ENCODE peak calls at places on chromosome 16, in ten cellular contexts. X is colonic mucosa, R is hepatocyte, U is IMR-90, S is HepG2, F is heart right ventricle, N is sigmoid colon, H is testis, C is cardiac muscle cell, G is psoas muscle. W is an unnamed sample. For H3K27me3, the result is how much of the 10 kb centered on the place peaks cover.

GRCh38 chr16:57993452-57993851 is 7.0 kb downstream of the ZNF319 start:
- DNase-seq in X (no peak), R (no peak), U (no peak), S (no peak), F (no peak), N (no peak), H (no peak), C (no peak), G (no peak), W (no peak)

GRCh38 chr16:73143681-73144370 is 95.9 kb upstream of the ZFHX3 start:
- DNase-seq in X (no peak), R (no peak), U (no peak), S (no peak), F (no peak), N (no peak), H (no peak), C (peak), G (no peak), W (no peak)

GRCh38 chr16:27890006-27890405 is 173.5 kb downstream of the GSG1L start:
- DNase-seq in X (no peak), R (no peak), U (no peak), S (no peak), F (no peak), N (no peak), H (no peak), C (no peak), G (no peak), W (no peak)

GRCh38 chr16:23435500-23435899 is 17.5 kb downstream of the COG7 start:
- DNase-seq in X (peak), R (peak), U (peak), S (peak), F (peak), N (peak), H (peak), C (peak), G (peak), W (no peak)

GRCh38 chr16:88759245-88759975 is 25.6 kb downstream of the PIEZO1 start:
- DNase-seq in X (peak), R (peak), U (peak), S (peak), F (no peak), N (peak), H (peak), C (peak), G (no peak), W (no peak)

GRCh38 chr16:87661561-87661960 is 59.3 kb downstream of the JPH3 start:
- DNase-seq in X (no peak), R (peak), U (peak), S (peak), F (peak), N (no peak), H (peak), C (peak), G (peak), W (no peak)

GRCh38 chr16:70577256-70577698 is 53.7 kb downstream of the SF3B3 start:
- DNase-seq in X (no peak), R (no peak), U (peak), S (no peak), F (no peak), N (peak), H (no peak), C (no peak), G (peak), W (peak)

GRCh38 chr16:77700846-77701245 is 21.5 kb upstream of the NUDT7 start:
- DNase-seq in X (no peak), R (no peak), U (no peak), S (no peak), F (no peak), N (no peak), H (no peak), C (no peak), G (no peak), W (no peak)

GRCh38 chr16:77169650-77170236 is 21.2 kb upstream of the MON1B start:
- DNase-seq in X (peak), R (peak), U (peak), S (peak), F (peak), N (no peak), H (peak), C (peak), G (no peak), W (no peak)

GRCh38 chr16:67283039-67283825 is 3.9 kb downstream of the PLEKHG4 start:
- DNase-seq in X (no peak), R (no peak), U (peak), S (no peak), F (no peak), N (no peak), H (no peak), C (peak), G (no peak), W (no peak)

GRCh38 chr16:67372664-67373063 is 20.6 kb downstream of the TPPP3 start:
- DNase-seq in X (no peak), R (no peak), U (peak), S (no peak), F (peak), N (no peak), H (no peak), C (peak), G (no peak), W (no peak)

GRCh38 chr16:89764711-89765201 is 43.4 kb downstream of the ZNF276 start:
- DNase-seq in X (peak), R (no peak), U (no peak), S (no peak), F (peak), N (no peak), H (peak), C (peak), G (no peak), W (peak)

GRCh38 chr16:51290886-51291285 is 139.8 kb upstream of the SALL1 start:
- DNase-seq in X (no peak), R (no peak), U (no peak), S (no peak), F (no peak), N (no peak), H (no peak), C (no peak), G (no peak), W (no peak)

GRCh38 chr16:4115209-4115940 is 867 bp downstream of the ADCY9 start:
- DNase-seq in X (peak), R (peak), U (peak), S (no peak), F (peak), N (peak), H (peak), C (peak), G (peak), W (peak)

GRCh38 chr16:19722269-19722952 is 4.3 kb downstream of the IQCK start:
- DNase-seq in X (no peak), R (no peak), U (no peak), S (no peak), F (no peak), N (no peak), H (no peak), C (no peak), G (no peak), W (no peak)

GRCh38 chr16:11612110-11612981 is 25.6 kb upstream of the LITAF start:
- DNase-seq in X (peak), R (peak), U (no peak), S (peak), F (no peak), N (no peak), H (peak), C (no peak), G (no peak), W (no peak)

GRCh38 chr16:89422905-89423630 is 67.3 kb downstream of the ANKRD11 start:
- DNase-seq in X (no peak), R (peak), U (peak), S (peak), F (no peak), N (no peak), H (no peak), C (peak), G (no peak), W (no peak)

GRCh38 chr16:17685445-17685844 is 214.7 kb upstream of the XYLT1 start:
- DNase-seq in X (no peak), R (no peak), U (no peak), S (no peak), F (no peak), N (no peak), H (no peak), C (no peak), G (no peak), W (no peak)

GRCh38 chr16:75372236-75372856 is 61.0 kb downstream of the CFDP1 start:
- DNase-seq in X (no peak), R (no peak), U (peak), S (no peak), F (no peak), N (no peak), H (no peak), C (peak), G (no peak), W (no peak)

GRCh38 chr16:1908983-1909382 is 9.2 kb downstream of the HS3ST6 start:
- DNase-seq in X (no peak), R (no peak), U (no peak), S (no peak), F (no peak), N (no peak), H (no peak), C (no peak), G (no peak), W (no peak)

GRCh38 chr16:55385363-55385762 is 61.4 kb downstream of the IRX6 start:
- DNase-seq in X (no peak), R (no peak), U (no peak), S (no peak), F (no peak), N (no peak), H (no peak), C (no peak), G (no peak), W (no peak)

GRCh38 chr16:88618182-88618955 is 20.0 kb upstream of the IL17C start:
- DNase-seq in X (peak), R (no peak), U (peak), S (peak), F (no peak), N (no peak), H (no peak), C (no peak), G (no peak), W (no peak)

GRCh38 chr16:8295436-8295835 is 294.9 kb downstream of the TMEM114 start:
- DNase-seq in X (no peak), R (no peak), U (no peak), S (no peak), F (no peak), N (no peak), H (no peak), C (no peak), G (no peak), W (no peak)

GRCh38 chr16:65576139-65576538 is 454.3 kb upstream of the CDH11 start:
- DNase-seq in X (no peak), R (no peak), U (no peak), S (no peak), F (no peak), N (no peak), H (no peak), C (no peak), G (no peak), W (no peak)

GRCh38 chr16:24036614-24037013 is 200.8 kb downstream of the PRKCB start:
- DNase-seq in X (peak), R (peak), U (peak), S (peak), F (peak), N (no peak), H (peak), C (peak), G (no peak), W (no peak)

GRCh38 chr16:86982347-86982596 is 334.9 kb downstream of the C16orf95 start:
- DNase-seq in X (no peak), R (no peak), U (no peak), S (no peak), F (no peak), N (no peak), H (no peak), C (no peak), G (no peak), W (no peak)

GRCh38 chr16:77885596-77886295 is 97.4 kb downstream of the VAT1L start:
- DNase-seq in X (no peak), R (no peak), U (peak), S (no peak), F (no peak), N (no peak), H (no peak), C (no peak), G (no peak), W (no peak)

GRCh38 chr16:51048544-51048943 is 102.5 kb downstream of the SALL1 start:
- DNase-seq in X (no peak), R (no peak), U (peak), S (no peak), F (no peak), N (no peak), H (no peak), C (peak), G (no peak), W (no peak)

GRCh38 chr16:25210758-25211157 is 6.0 kb upstream of the AQP8 start:
- DNase-seq in X (no peak), R (no peak), U (peak), S (no peak), F (no peak), N (no peak), H (no peak), C (peak), G (no peak), W (no peak)

GRCh38 chr16:85359147-85359822 is 247.0 kb upstream of the CIBAR2 start:
- DNase-seq in X (no peak), R (peak), U (peak), S (no peak), F (no peak), N (no peak), H (no peak), C (peak), G (no peak), W (no peak)

GRCh38 chr16:14301150-14302030 is 230.3 kb downstream of the MRTFB start:
- DNase-seq in X (peak), R (peak), U (no peak), S (peak), F (peak), N (peak), H (no peak), C (peak), G (peak), W (no peak)

GRCh38 chr16:3046506-3047386 is at the start of gene MMP25:
- DNase-seq in X (no peak), R (no peak), U (no peak), S (no peak), F (no peak), N (no peak), H (no peak), C (no peak), G (no peak), W (no peak)

GRCh38 chr16:9077001-9077809 is 14.2 kb upstream of the HAPSTR1 start:
- DNase-seq in X (no peak), R (no peak), U (peak), S (peak), F (no peak), N (no peak), H (no peak), C (no peak), G (no peak), W (no peak)

GRCh38 chr16:14529010-14529669 is 100.9 kb downstream of the PARN start:
- DNase-seq in X (peak), R (peak), U (peak), S (peak), F (peak), N (peak), H (peak), C (peak), G (peak), W (peak)

GRCh38 chr16:8644513-8645140 is 23.1 kb downstream of the METTL22 start:
- DNase-seq in X (no peak), R (no peak), U (no peak), S (no peak), F (peak), N (no peak), H (no peak), C (no peak), G (no peak), W (no peak)

GRCh38 chr16:12504312-12504711 is 299.4 kb downstream of the CPPED1 start:
- DNase-seq in X (no peak), R (no peak), U (peak), S (no peak), F (no peak), N (no peak), H (no peak), C (no peak), G (no peak), W (no peak)

GRCh38 chr16:75580-76501 is 2.2 kb upstream of the MPG start:
- DNase-seq in X (peak), R (peak), U (peak), S (peak), F (peak), N (peak), H (peak), C (peak), G (peak), W (peak)

GRCh38 chr16:89155851-89156739 is 15.5 kb upstream of the CDH15 start:
- DNase-seq in X (no peak), R (no peak), U (no peak), S (no peak), F (no peak), N (no peak), H (peak), C (peak), G (no peak), W (no peak)

GRCh38 chr16:56777533-56777932 is 47.6 kb downstream of the NUP93 start:
- DNase-seq in X (no peak), R (no peak), U (no peak), S (no peak), F (no peak), N (no peak), H (no peak), C (no peak), G (no peak), W (no peak)
- H3K27me3 ChIP-seq in X (under half), R (under half), U (under half), S (under half), F (under half), N (under half), H (under half), C (under half), G (under half), W (under half)

GRCh38 chr16:69395859-69396186 is 10.0 kb upstream of the TERF2 start:
- DNase-seq in X (no peak), R (no peak), U (no peak), S (no peak), F (no peak), N (no peak), H (no peak), C (no peak), G (no peak), W (no peak)
- TF ChIP-seq CTCF in X (no peak), R (no peak), U (no peak), S (no peak), F (peak), N (no peak), H (no peak), C (no peak), G (no peak), W (no peak)

GRCh38 chr16:56422896-56423441 is 2.4 kb downstream of the AMFR start:
- DNase-seq in X (no peak), R (no peak), U (no peak), S (no peak), F (no peak), N (no peak), H (no peak), C (no peak), G (no peak), W (no peak)

GRCh38 chr16:56425439-56425832 is at the start of gene AMFR:
- DNase-seq in X (peak), R (peak), U (peak), S (peak), F (peak), N (peak), H (peak), C (peak), G (peak), W (peak)

GRCh38 chr16:56424404-56424765 is 960 bp downstream of the AMFR start:
- DNase-seq in X (no peak), R (no peak), U (no peak), S (no peak), F (peak), N (no peak), H (no peak), C (no peak), G (no peak), W (no peak)

GRCh38 chr16:56424791-56425438 is 430 bp downstream of the AMFR start:
- DNase-seq in X (peak), R (peak), U (no peak), S (no peak), F (peak), N (peak), H (peak), C (peak), G (peak), W (peak)

GRCh38 chr16:56423584-56424403 is 1.6 kb downstream of the AMFR start:
- DNase-seq in X (no peak), R (no peak), U (no peak), S (peak), F (no peak), N (no peak), H (no peak), C (no peak), G (no peak), W (no peak)
- H3K4me3 ChIP-seq in X (peak), R (peak), U (peak), S (peak), F (peak), N (peak), H (peak), C (peak), G (peak), W (peak)

GRCh38 chr16:49932943-49933342 is 77.0 kb upstream of the ZNF423 start:
- DNase-seq in X (no peak), R (no peak), U (peak), S (no peak), F (peak), N (peak), H (peak), C (peak), G (no peak), W (no peak)

GRCh38 chr16:49931931-49932330 is 76.0 kb upstream of the ZNF423 start:
- DNase-seq in X (no peak), R (no peak), U (no peak), S (no peak), F (no peak), N (peak), H (no peak), C (no peak), G (no peak), W (no peak)

GRCh38 chr16:49934557-49935260 is 78.8 kb upstream of the ZNF423 start:
- DNase-seq in X (no peak), R (no peak), U (no peak), S (peak), F (no peak), N (peak), H (no peak), C (no peak), G (no peak), W (no peak)

GRCh38 chr16:49930841-49931240 is 74.9 kb upstream of the ZNF423 start:
- DNase-seq in X (no peak), R (no peak), U (no peak), S (no peak), F (no peak), N (peak), H (no peak), C (no peak), G (no peak), W (no peak)

DNA sequence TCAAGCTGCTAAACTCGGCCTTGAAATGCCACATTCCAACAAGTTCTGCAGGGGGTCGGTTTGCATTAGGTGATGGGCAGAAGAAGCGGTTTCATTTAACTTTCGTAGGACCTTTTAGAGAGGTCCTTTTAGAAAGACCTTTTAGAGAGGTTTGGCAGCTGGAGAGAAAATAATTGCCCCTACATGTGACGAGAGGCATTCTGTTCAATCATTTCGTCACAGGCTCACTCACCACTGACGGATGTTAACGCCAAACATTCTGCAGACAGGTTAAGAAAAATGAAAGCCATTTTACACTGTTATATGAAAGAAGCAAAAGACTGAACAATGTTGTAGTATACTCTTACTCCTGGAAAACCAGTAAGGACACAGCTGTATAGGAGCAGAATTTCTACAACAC is 76.5 kb upstream of the ZNF423 start:
- DNase-seq in X (no peak), R (no peak), U (no peak), S (no peak), F (no peak), N (peak), H (no peak), C (no peak), G (no peak), W (no peak)
- H3K27me3 ChIP-seq in X (under half), R (under half), U (under half), S (half or more), F (under half), N (under half), H (under half), C (under half), G (under half), W (under half)

GRCh38 chr16:81901483-81901882 is 109.8 kb downstream of the SDR42E1 start:
- DNase-seq in X (no peak), R (no peak), U (no peak), S (no peak), F (peak), N (peak), H (no peak), C (no peak), G (no peak), W (no peak)

GRCh38 chr16:81902025-81902424 is 109.2 kb downstream of the SDR42E1 start:
- DNase-seq in X (no peak), R (no peak), U (no peak), S (peak), F (no peak), N (peak), H (no peak), C (no peak), G (no peak), W (no peak)

GRCh38 chr16:81900456-81900855 is 110.8 kb downstream of the SDR42E1 start:
- DNase-seq in X (no peak), R (no peak), U (no peak), S (no peak), F (no peak), N (peak), H (no peak), C (no peak), G (no peak), W (no peak)

GRCh38 chr16:81900014-81900413 is 111.3 kb downstream of the SDR42E1 start:
- DNase-seq in X (no peak), R (no peak), U (no peak), S (no peak), F (no peak), N (no peak), H (no peak), C (no peak), G (no peak), W (no peak)

DNA sequence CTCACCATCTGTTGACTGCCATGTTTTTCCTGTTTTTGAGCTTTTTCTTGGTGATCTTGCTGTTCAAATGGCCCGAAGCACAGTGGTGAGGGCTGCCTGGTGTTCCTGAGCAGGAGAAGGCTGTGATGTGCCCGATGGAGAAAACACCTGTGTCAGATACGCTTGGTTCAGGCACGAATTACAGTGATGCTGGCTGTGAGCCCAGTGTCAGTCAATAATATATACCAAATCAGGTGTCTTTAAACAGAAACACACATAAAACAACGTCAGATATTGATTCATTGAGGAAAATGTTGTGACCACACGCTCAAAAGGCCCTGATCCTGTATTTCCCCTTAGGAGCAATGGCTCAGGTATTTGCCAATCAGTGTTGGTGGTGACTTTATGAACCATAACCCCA is 111.7 kb downstream of the SDR42E1 start:
- DNase-seq in X (no peak), R (no peak), U (no peak), S (no peak), F (no peak), N (peak), H (no peak), C (no peak), G (no peak), W (no peak)
- TF ChIP-seq CTCF in X (no peak), R (no peak), U (no peak), S (no peak), F (no peak), N (no peak), H (no peak), C (no peak), G (no peak), W (no peak)

W was measured in gastrocnemius medialis.